ENCODE peak calls at places on chromosomes 4 and X, in ten cellular contexts. V is fibroblast of the aortic adventitia, W is RWPE1, I is AG09309, O is astrocyte of the cerebellum, M is GM12878, S is ovary, A is endothelial cell of umbilical vein, P is GM20000, Y is fibroblast of villous mesenchyme. H is an unnamed sample.

GRCh38 chrX:31199051-31199769 is 127.4 kb upstream of the FTHL17 start:
- DNase-seq in Y (peak; percentile 91), V (no peak), W (peak; percentile 21), O (no peak), I (peak; percentile 81), P (no peak), S (no peak), A (peak; percentile 59), M (no peak), H (no peak)

GRCh38 chrX:23435575-23435974 is 100.9 kb downstream of the PTCHD1 start:
- DNase-seq in S (no peak), A (no peak), O (no peak), P (no peak), M (no peak), W (no peak), V (no peak), Y (no peak), I (no peak), H (no peak)

GRCh38 chrX:13110427-13111324 is 66.3 kb upstream of the FAM9C start:
- DNase-seq in W (peak; percentile 44), P (no peak), S (no peak), I (peak; percentile 92), M (no peak), Y (peak; percentile 99), V (peak; percentile 99), O (peak; percentile 59), A (peak; percentile 89), H (peak; percentile 97)

GRCh38 chrX:150767475-150768131 is 74.4 kb downstream of the MTMR1 start:
- DNase-seq in I (peak; percentile 85), A (no peak), M (no peak), O (peak; percentile 57), P (no peak), Y (peak; percentile 96), S (no peak), V (peak; percentile 60), W (peak; percentile 19), H (peak; percentile 96)

GRCh38 chrX:70422886-70423336 is at the start of gene GDPD2:
- DNase-seq in S (no peak), I (no peak), A (no peak), O (no peak), W (no peak), Y (no peak), M (no peak), P (no peak), V (peak; percentile 35), H (no peak)

GRCh38 chr4:147587061-147587460 is 30.1 kb upstream of the TMEM184C start:
- DNase-seq in O (no peak), P (no peak), A (no peak), V (no peak), I (no peak), Y (no peak), M (no peak), W (no peak), S (no peak), H (no peak)

GRCh38 chr4:105551968-105552746 is at the start of gene ARHGEF38:
- DNase-seq in W (peak; percentile 27), I (no peak), S (no peak), A (no peak), Y (peak; percentile 15), M (no peak), P (no peak), O (peak; percentile 42), V (no peak), H (peak; percentile 55)

GRCh38 chr4:76703676-76704075 is 194.3 kb downstream of the SOWAHB start:
- DNase-seq in V (peak; percentile 63), A (no peak), Y (peak; percentile 55), O (no peak), P (no peak), S (no peak), W (no peak), I (no peak), M (no peak), H (peak; percentile 16)

GRCh38 chr4:74283614-74284013 is 24.7 kb upstream of the EPGN start:
- DNase-seq in M (no peak), Y (peak; percentile 18), I (peak; percentile 52), P (no peak), V (peak; percentile 55), W (peak; percentile 88), O (peak; percentile 13), A (no peak), S (no peak), H (peak; percentile 35)

DNA sequence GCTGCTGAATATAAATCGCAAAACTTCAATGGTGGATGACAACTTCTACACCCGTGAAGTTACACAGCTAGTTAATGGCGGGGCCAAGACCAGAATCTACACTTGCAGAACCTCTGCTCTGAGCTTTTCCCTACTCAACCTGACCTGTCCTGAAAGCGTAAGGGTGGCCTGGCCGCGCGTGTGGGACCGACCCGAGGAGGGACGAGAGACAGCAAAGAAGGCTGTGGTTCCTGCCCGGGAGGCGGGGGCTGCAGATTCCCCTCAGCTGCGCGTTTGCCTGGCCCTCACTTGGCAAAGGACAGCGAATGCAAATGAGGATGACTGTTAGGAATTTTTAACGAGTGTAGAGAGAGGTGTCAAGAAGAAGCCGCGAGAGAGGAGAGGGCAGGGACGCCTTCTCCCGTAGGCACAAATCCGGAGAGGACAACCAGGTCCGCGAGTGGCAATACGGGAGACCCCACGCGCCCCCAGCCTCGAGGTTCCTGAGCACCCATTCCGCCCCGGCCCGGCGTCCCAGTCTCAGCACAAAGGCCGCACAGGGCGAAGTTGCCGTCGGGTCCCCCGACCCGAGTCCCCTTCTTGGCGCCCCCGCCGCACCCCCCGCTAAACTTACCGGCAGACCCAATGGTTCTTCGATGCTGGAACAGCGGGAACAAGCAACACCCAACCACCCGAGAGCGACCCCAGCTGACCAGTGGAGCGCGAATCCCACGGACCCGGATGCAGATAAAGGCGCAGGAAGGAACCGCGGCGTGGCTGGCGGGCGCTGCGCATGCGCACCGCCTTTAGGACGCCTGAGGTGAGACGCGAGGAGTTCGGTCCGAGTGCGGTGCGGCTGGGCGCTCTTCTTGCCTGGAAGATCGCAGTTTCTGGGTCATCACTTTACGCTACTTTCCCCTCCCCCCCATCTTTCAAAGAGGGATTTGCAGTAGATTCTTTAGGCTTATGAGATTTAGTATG is at the start of gene GNPDA2:
- DNase-seq in S (peak; percentile 92), A (peak; percentile 92), O (peak; percentile 69), Y (peak; percentile 90), P (peak; percentile 86), V (peak; percentile 90), I (peak; percentile 52), M (peak; percentile 50), W (peak; percentile 88), H (peak; percentile 92)
- TF ChIP-seq CTCF in S (no peak), A (peak; percentile 43), O (peak; percentile 29), Y (peak; percentile 25), P (no peak), V (peak; percentile 27), I (peak; percentile 24), M (peak; percentile 30), W (peak; percentile 29), H (peak; percentile 39)

DNA sequence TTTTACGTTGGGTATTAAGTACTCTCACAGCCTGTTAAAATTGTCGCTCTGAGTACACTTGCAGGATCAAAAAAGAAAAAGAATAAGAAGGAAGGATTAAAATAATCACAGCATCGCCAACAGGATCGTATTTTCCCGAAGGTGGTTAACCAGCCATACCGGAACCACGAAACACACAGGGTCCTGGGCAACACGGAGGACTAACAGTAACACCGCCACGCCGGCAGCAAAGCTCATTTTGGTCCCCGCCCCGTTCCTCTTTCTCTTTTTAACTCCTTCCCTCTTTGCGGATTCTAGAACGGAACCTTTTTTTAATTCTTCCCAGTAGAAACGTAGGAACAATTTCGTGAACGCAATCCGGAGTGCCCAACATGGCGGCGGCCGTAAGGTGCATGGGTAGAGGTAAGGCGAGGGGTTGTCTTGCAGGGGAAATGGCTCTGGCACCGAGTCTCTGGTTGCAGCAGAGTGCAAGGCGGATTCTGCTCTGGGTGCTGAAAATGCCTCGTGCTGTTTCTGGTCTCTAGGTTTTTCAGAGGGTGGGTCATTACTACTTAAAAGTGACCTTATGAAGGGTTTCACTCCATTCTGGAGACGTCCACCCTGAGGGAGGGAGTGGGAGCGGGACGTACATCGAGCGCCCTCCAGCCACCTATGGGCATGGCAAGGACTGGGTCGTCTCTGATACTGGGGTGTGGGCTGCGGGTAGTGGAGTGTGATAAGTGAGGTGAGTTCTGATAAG is at the start of gene MRPL1:
- DNase-seq in A (peak; percentile 97), I (peak; percentile 83), V (peak; percentile 98), M (peak; percentile 89), S (peak; percentile 88), Y (peak; percentile 97), O (peak; percentile 93), P (peak; percentile 75), W (peak; percentile 89), H (peak; percentile 98)
- TF ChIP-seq CTCF in A (no peak), I (peak; percentile 6), V (peak; percentile 1), M (no peak), S (peak; percentile 7), Y (no peak), O (no peak), P (peak; percentile 4), W (no peak), H (no peak)

GRCh38 chrX:119272882-119273806 is 37.1 kb downstream of the PGRMC1 start:
- DNase-seq in Y (peak; percentile 13), P (peak; percentile 59), M (no peak), V (peak; percentile 7), A (peak; percentile 19), I (no peak), O (peak; percentile 3), W (peak; percentile 41), S (peak; percentile 30), H (peak; percentile 58)
- TF ChIP-seq CTCF in Y (peak; percentile 19), P (peak; percentile 1), M (no peak), V (peak; percentile 25), A (peak; percentile 43), I (no peak), O (peak; percentile 32), W (no peak), S (no peak), H (peak; percentile 37)

GRCh38 chr4:56626420-56626819 is 54.7 kb downstream of the HOPX start:
- DNase-seq in W (no peak), Y (no peak), I (no peak), P (no peak), S (no peak), O (no peak), M (no peak), A (no peak), V (no peak), H (no peak)

GRCh38 chr4:56628592-56628991 is 52.5 kb downstream of the HOPX start:
- DNase-seq in A (no peak), O (no peak), V (no peak), I (no peak), Y (no peak), S (no peak), M (no peak), W (no peak), P (no peak), H (no peak)

GRCh38 chr4:56627985-56628384 is 53.1 kb downstream of the HOPX start:
- DNase-seq in A (no peak), I (no peak), S (no peak), P (no peak), W (no peak), O (no peak), Y (peak; percentile 26), M (no peak), V (no peak), H (peak; percentile 23)

GRCh38 chr4:56627375-56627774 is 53.7 kb downstream of the HOPX start:
- DNase-seq in V (no peak), Y (no peak), W (no peak), I (no peak), O (no peak), M (no peak), S (no peak), P (no peak), A (no peak), H (no peak)

DNA sequence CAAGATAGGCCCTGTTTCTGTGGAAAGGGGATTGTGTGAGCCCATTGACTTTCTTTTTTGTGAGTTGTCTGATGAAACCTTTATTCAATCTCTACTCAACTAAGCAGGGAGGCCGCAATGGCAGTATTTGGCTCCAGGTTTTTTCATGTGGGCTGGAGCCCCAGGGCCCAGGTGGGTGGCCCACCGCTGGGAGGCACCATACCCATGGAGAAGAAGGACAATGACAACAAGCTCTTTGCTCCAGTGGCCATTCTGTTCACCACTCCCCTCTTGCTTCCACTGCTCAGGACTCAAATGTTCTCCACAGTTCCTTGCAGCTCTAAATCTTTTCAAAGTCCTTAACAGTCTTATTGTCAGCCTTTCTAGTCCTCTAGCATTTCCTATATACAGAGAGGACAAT is 54.1 kb downstream of the HOPX start:
- DNase-seq in Y (no peak), O (no peak), P (no peak), W (no peak), A (peak; percentile 4), S (no peak), M (no peak), V (no peak), I (no peak), H (no peak)
- TF ChIP-seq CTCF in Y (no peak), O (no peak), P (no peak), W (no peak), A (peak; percentile 17), S (no peak), M (peak; percentile 15), V (no peak), I (peak; percentile 12), H (peak; percentile 4)

H was measured in choroid plexus epithelial cell.